ENCODE peak calls at places on chromosomes 7 and 10, in six cellular contexts. D is H1, C is GM12891, T is K562, E is HepG2, G is GM12878. A is an unnamed sample.

GRCh38 chr10:78963074-78964034 is 105.4 kb upstream of the ZMIZ1 start:
- DNase-seq in D (no peak), C (no peak), T (no peak), E (no peak), G (no peak), A (no peak)

GRCh38 chr10:121245799-121246198 is 352.4 kb downstream of the FGFR2 start:
- DNase-seq in D (no peak), C (no peak), T (no peak), E (no peak), G (no peak), A (no peak)

GRCh38 chr7:20298486-20298901 is 32.2 kb upstream of the ITGB8 start:
- DNase-seq in D (no peak), C (no peak), T (no peak), E (no peak), G (peak), A (no peak)

GRCh38 chr10:22368402-22368801 is 23.1 kb downstream of the SPAG6 start:
- DNase-seq in D (no peak), C (no peak), T (no peak), E (no peak), G (no peak), A (no peak)

GRCh38 chr7:20197837-20198236 is 19.3 kb downstream of the MACC1 start:
- DNase-seq in D (no peak), C (no peak), T (no peak), E (no peak), G (no peak), A (no peak)

GRCh38 chr7:86747698-86748097 is 104.0 kb downstream of the GRM3 start:
- DNase-seq in D (no peak), C (no peak), T (no peak), E (no peak), G (no peak), A (no peak)

GRCh38 chr7:112021348-112022044 is 184.7 kb downstream of the DOCK4 start:
- DNase-seq in D (no peak), C (no peak), T (no peak), E (no peak), G (no peak), A (no peak)

GRCh38 chr7:97851725-97852124 is 20.5 kb downstream of the ASNS start:
- DNase-seq in D (no peak), C (no peak), T (no peak), E (no peak), G (no peak), A (no peak)

GRCh38 chr10:16663472-16663871 is 141.8 kb upstream of the C1QL3 start:
- DNase-seq in D (no peak), C (no peak), T (no peak), E (no peak), G (no peak), A (no peak)

GRCh38 chr7:1948377-1948796 is 278.3 kb downstream of the ELFN1 start:
- DNase-seq in D (no peak), C (no peak), T (no peak), E (no peak), G (no peak), A (no peak)

GRCh38 chr7:130374507-130374906 is 5.8 kb upstream of the CPA1 start:
- DNase-seq in D (no peak), C (no peak), T (no peak), E (no peak), G (no peak), A (no peak)
- TF ChIP-seq TAF1 in D (no peak), C (no peak), T (no peak), E (no peak), G (no peak), A (no peak)

DNA sequence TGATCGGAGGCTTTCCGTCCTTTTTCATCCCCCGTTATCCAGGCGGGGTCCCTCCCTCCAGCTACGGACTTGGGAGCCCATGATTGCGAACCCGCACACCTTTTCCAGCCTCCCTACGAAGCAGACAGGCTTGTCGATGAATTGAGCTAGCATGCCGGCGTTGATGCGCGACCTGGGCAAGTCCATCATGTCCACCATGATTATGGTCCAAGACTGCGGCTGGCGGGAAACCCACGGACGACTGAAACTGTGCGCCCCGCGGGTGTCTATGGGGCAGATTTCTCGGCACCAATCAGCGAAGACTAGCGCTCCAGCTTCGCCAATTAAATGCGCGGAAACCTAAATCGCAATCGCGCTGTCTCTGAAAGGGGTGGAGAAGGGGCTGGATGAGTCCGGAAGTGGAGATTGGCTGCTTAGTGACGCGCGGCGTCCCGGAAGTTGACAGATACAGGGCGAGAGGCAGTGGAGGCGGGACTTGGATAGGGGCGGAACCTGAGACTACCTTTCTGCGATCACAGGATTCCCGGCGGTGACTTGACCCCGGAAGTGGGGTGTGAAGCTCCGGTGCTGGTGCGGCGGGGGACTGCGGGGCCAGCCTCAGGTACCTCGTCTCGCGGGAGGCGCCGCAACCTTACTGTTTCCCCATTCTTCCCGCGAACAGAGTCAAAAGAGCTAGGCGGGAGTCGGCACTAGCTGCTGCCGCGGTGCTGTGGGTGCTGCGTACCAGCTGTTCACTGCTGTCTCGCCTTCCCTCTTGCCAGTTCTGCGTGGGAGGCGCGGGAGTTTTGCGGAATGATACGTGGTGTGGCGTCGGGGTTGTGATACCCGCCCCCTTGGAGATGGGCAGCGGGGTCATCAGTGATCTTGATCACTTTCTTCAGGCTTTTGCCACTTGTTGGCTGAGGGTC is at the start of gene UMAD1:
- DNase-seq in D (peak), C (peak), T (peak), E (peak), G (peak), A (peak)
- TF ChIP-seq POLR2A in D (peak), C (peak), T (peak), E (peak), G (peak), A (peak)

DNA sequence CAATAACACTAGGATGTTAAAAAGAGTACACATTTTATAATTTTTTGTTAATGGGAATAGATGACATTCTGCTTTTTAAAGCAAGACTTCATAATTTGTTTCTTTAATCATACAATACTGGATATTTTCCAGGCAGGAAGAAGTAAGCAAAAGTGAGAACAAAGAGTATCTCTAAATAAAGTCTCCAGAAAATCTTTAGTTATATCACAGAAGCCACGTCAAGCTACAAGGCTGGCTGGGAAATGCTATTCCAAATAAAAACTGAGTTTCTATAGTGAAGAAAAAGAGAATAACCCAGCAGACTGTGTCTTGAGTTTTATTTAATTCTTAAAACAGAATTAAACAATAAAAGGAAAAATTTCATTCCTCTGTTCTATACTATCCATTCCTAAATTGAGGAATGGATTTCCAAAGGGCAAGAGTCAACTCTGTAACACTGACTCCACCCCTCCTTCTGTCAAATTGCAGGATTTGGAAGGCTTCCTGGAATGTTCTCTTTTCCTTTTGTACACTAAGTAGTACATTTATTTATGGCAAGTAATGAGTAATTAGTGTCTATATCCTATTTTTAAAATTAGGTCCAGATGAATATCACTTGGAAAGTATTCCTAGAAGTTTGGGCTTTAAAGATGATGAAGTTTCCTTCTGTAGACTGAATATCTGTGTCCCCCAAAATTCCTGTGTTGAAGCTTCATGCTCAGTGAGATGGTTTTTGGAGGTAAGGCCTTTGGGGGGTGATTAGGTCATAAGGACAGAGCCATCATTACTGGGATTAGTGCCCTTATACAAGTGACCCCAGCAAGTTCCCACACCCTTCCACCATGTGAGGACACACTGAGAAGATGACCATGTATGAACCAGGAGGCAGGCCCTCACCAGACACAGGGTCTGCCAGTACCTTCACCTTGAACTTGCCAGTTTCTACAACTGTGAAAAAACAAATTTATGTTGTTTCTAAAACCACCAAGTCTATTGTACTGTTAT is 290.9 kb downstream of the CRPPA start:
- DNase-seq in D (no peak), C (no peak), T (no peak), E (no peak), G (no peak), A (no peak)
- TF ChIP-seq TAF1 in D (no peak), C (no peak), T (no peak), E (no peak), G (no peak), A (no peak)

GRCh38 chr7:84536256-84536870 is 341.8 kb upstream of the SEMA3A start:
- DNase-seq in D (no peak), C (no peak), T (no peak), E (no peak), G (no peak), A (no peak)
- TF ChIP-seq POLR2A in D (no peak), C (no peak), T (no peak), E (no peak), G (no peak), A (no peak)

GRCh38 chr10:73734028-73734720 is 10.0 kb upstream of the SEC24C start:
- DNase-seq in D (no peak), C (no peak), T (no peak), E (no peak), G (no peak), A (no peak)

GRCh38 chr10:73732931-73733623 is 11.1 kb upstream of the SEC24C start:
- DNase-seq in D (no peak), C (no peak), T (no peak), E (no peak), G (no peak), A (no peak)

GRCh38 chr10:73730153-73730906 is 13.8 kb upstream of the SEC24C start:
- DNase-seq in D (peak), C (peak), T (peak), E (peak), G (peak), A (peak)

GRCh38 chr10:73732426-73732825 is 11.7 kb upstream of the SEC24C start:
- DNase-seq in D (no peak), C (no peak), T (no peak), E (no peak), G (no peak), A (no peak)

GRCh38 chr10:73731588-73732375 is 12.4 kb upstream of the SEC24C start:
- DNase-seq in D (no peak), C (no peak), T (no peak), E (no peak), G (no peak), A (no peak)
- TF ChIP-seq TAF1 in D (no peak), C (no peak), T (no peak), E (no peak), G (no peak), A (no peak)

GRCh38 chr7:47772492-47772891 is 175.8 kb downstream of the PKD1L1 start:
- DNase-seq in D (no peak), C (no peak), T (no peak), E (no peak), G (no peak), A (no peak)

GRCh38 chr7:47777531-47778152 is 170.6 kb downstream of the PKD1L1 start:
- DNase-seq in D (no peak), C (no peak), T (no peak), E (no peak), G (no peak), A (no peak)

GRCh38 chr7:47778153-47778661 is 170.1 kb downstream of the PKD1L1 start:
- DNase-seq in D (no peak), C (no peak), T (no peak), E (peak), G (no peak), A (no peak)

GRCh38 chr7:47776335-47776734 is 171.9 kb downstream of the PKD1L1 start:
- DNase-seq in D (no peak), C (no peak), T (no peak), E (peak), G (no peak), A (no peak)

GRCh38 chr7:47775238-47775637 is 173.0 kb downstream of the PKD1L1 start:
- DNase-seq in D (no peak), C (no peak), T (no peak), E (no peak), G (no peak), A (no peak)
- TF ChIP-seq POLR2A in D (no peak), C (no peak), T (no peak), E (no peak), G (no peak), A (no peak)

DNA sequence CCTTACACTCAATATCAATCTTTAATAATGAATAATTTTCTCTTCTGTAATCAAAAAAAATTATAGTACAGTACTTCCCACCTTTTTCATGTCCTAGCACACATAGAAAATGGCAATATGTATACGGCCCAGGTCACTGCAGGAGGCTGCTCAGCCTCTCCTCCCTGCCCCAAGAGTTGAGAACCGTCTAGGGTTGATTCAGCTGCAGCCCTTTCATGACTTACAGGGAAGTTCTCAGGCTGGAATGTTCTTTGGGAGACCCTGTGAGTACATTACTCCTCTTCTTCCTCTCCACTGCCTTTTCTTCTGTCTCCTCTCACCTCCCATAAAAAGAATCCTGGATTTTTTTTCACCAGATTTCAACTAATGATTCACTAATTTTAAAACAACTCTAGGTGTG is 180.0 kb downstream of the HDAC9 start:
- DNase-seq in D (no peak), C (no peak), T (no peak), E (no peak), G (no peak), A (no peak)
- TF ChIP-seq TAF1 in D (no peak), C (no peak), T (no peak), E (no peak), G (no peak), A (no peak)

GRCh38 chr7:66099551-66100407 is 14.9 kb upstream of the CRCP start:
- DNase-seq in D (peak), C (no peak), T (peak), E (no peak), G (no peak), A (no peak)
- TF ChIP-seq POLR2A in D (no peak), C (no peak), T (peak), E (no peak), G (peak), A (no peak)

A was measured in GM12892.